ENCODE peak calls at places on chromosomes 2 and 18, in ten cellular contexts. A is NB4; K is nucleus accumbens; F is psoas muscle; M is T-helper 9 cell; B is activated T-cell treated with anti-CD3 and anti-CD28 coated beads for 1 hour; V is NT2/D1; Z is fibroblast of lung; Q is effector memory CD4-positive, alpha-beta T cell; G is transverse colon. R is an unnamed sample.

GRCh38 chr2:235856151-235856819 is 311.9 kb downstream of the GBX2 start:
- DNase-seq in F (no peak), B (no peak), G (no peak), V (no peak), A (no peak), M (no peak), Z (no peak), K (no peak), Q (no peak), R (no peak)

GRCh38 chr2:69797836-69798465 is 31.5 kb upstream of the GMCL1 start:
- DNase-seq in B (no peak), Z (peak; percentile 65), F (no peak), K (no peak), M (no peak), Q (no peak), V (no peak), G (no peak), A (no peak), R (no peak)

GRCh38 chr2:147884796-147885195 is 40.0 kb downstream of the ACVR2A start:
- DNase-seq in V (no peak), M (no peak), Q (no peak), F (no peak), Z (no peak), A (no peak), K (no peak), G (no peak), B (no peak), R (no peak)

GRCh38 chr2:105775809-105776559 is 31.3 kb downstream of the NCK2 start:
- DNase-seq in G (peak; percentile 35), B (no peak), F (no peak), K (no peak), V (no peak), Q (no peak), M (no peak), Z (no peak), A (peak; percentile 73), R (no peak)

GRCh38 chr2:225326969-225327368 is 72.5 kb upstream of the NYAP2 start:
- DNase-seq in B (no peak), V (no peak), A (no peak), F (no peak), M (no peak), Q (no peak), G (no peak), K (no peak), Z (no peak), R (no peak)

GRCh38 chr2:5977477-5977876 is 285.3 kb downstream of the SOX11 start:
- DNase-seq in M (no peak), A (no peak), B (no peak), Z (no peak), K (no peak), F (no peak), V (no peak), Q (no peak), G (no peak), R (no peak)

GRCh38 chr2:191144217-191144616 is 6.6 kb downstream of the STAT4 start:
- DNase-seq in B (no peak), M (no peak), Q (no peak), Z (no peak), F (no peak), K (no peak), V (no peak), G (no peak), A (no peak), R (no peak)

GRCh38 chr18:42578781-42579180 is 536.7 kb downstream of the RIT2 start:
- DNase-seq in K (no peak), G (no peak), A (no peak), F (no peak), M (no peak), Z (peak; percentile 87), V (no peak), Q (no peak), B (no peak), R (no peak)

GRCh38 chr2:27771202-27771547 is 344 bp upstream of the MRPL33 start:
- DNase-seq in Q (no peak), B (no peak), Z (no peak), V (no peak), F (no peak), K (no peak), M (no peak), G (no peak), A (no peak), R (no peak)

GRCh38 chr2:46144133-46144800 is 152.9 kb upstream of the EPAS1 start:
- DNase-seq in G (no peak), A (no peak), B (no peak), V (peak; percentile 22), F (no peak), Q (no peak), M (no peak), K (no peak), Z (no peak), R (no peak)

GRCh38 chr18:3585656-3586509 is 135.9 kb downstream of the TGIF1 start:
- DNase-seq in G (peak; percentile 90), Q (peak; percentile 43), Z (peak; percentile 67), K (no peak), B (peak; percentile 56), V (peak; percentile 77), A (peak; percentile 86), M (peak; percentile 62), F (peak; percentile 86), R (peak; percentile 48)

GRCh38 chr2:117835990-117836760 is 21.7 kb downstream of the DDX18 start:
- DNase-seq in A (peak; percentile 18), Z (peak; percentile 76), M (peak; percentile 34), G (peak; percentile 72), V (peak; percentile 79), F (peak; percentile 90), Q (peak; percentile 15), B (peak; percentile 40), K (peak; percentile 45), R (no peak)

GRCh38 chr2:88857951-88858406 is 166.5 kb downstream of the RPIA start:
- DNase-seq in B (no peak), V (peak; percentile 18), A (peak; percentile 74), K (no peak), Z (peak; percentile 25), F (no peak), M (no peak), Q (no peak), G (peak; percentile 39), R (no peak)

GRCh38 chr2:28166956-28167355 is 225.7 kb upstream of the FOSL2 start:
- DNase-seq in K (no peak), A (no peak), G (no peak), M (no peak), F (no peak), V (no peak), Q (no peak), Z (peak; percentile 71), B (no peak), R (no peak)

GRCh38 chr2:171056307-171056706 is 104.4 kb downstream of the TLK1 start:
- DNase-seq in V (no peak), Z (peak; percentile 75), B (no peak), K (no peak), G (no peak), A (no peak), F (no peak), Q (no peak), M (no peak), R (no peak)

GRCh38 chr2:100845141-100845991 is 25.4 kb downstream of the NPAS2 start:
- DNase-seq in V (no peak), F (peak; percentile 82), K (no peak), Q (no peak), Z (no peak), G (no peak), A (no peak), M (no peak), B (no peak), R (no peak)

GRCh38 chr2:207836526-207837133 is 66.9 kb upstream of the FZD5 start:
- DNase-seq in V (no peak), F (no peak), Z (peak; percentile 38), Q (no peak), M (no peak), A (no peak), B (no peak), K (no peak), G (peak; percentile 55), R (no peak)

GRCh38 chr2:74566423-74567085 is 12.0 kb downstream of the DOK1 start:
- DNase-seq in M (no peak), Q (no peak), V (no peak), B (no peak), Z (peak; percentile 94), F (no peak), A (peak; percentile 45), G (no peak), K (no peak), R (no peak)

GRCh38 chr2:109527079-109527478 is 86.7 kb downstream of the SEPTIN10 start:
- DNase-seq in Q (no peak), G (no peak), A (no peak), M (no peak), B (no peak), V (no peak), K (no peak), Z (no peak), F (no peak), R (no peak)

GRCh38 chr18:35862115-35862640 is 110.3 kb upstream of the RMP24 start:
- DNase-seq in Q (no peak), Z (peak; percentile 24), K (no peak), F (no peak), G (no peak), M (no peak), B (no peak), V (no peak), A (no peak), R (no peak)

GRCh38 chr2:39606585-39606984 is 59.1 kb upstream of the TMEM178A start:
- DNase-seq in B (no peak), K (no peak), G (no peak), A (no peak), Z (peak; percentile 55), V (peak; percentile 75), M (no peak), Q (no peak), F (no peak), R (no peak)

GRCh38 chr18:24402209-24402785 is 4.7 kb upstream of the OSBPL1A start:
- DNase-seq in G (no peak), F (no peak), K (no peak), B (no peak), Q (no peak), V (no peak), Z (no peak), M (no peak), A (peak; percentile 28), R (no peak)

GRCh38 chr2:106223347-106223746 is 29.2 kb upstream of the UXS1 start:
- DNase-seq in V (no peak), F (no peak), M (no peak), Z (no peak), A (no peak), K (no peak), G (no peak), Q (no peak), B (no peak), R (no peak)

GRCh38 chr18:35179906-35180305 is 60.9 kb upstream of the ZNF397 start:
- DNase-seq in B (no peak), Q (no peak), A (no peak), K (no peak), V (no peak), M (no peak), F (no peak), Z (no peak), G (no peak), R (no peak)

GRCh38 chr2:229410312-229410711 is 139.2 kb upstream of the PID1 start:
- DNase-seq in A (no peak), K (no peak), Z (no peak), G (no peak), M (no peak), Q (no peak), F (no peak), V (no peak), B (no peak), R (no peak)

GRCh38 chr2:174772492-174772801 is 8.2 kb upstream of the CHRNA1 start:
- DNase-seq in G (no peak), A (no peak), V (no peak), F (no peak), Z (no peak), B (no peak), K (no peak), Q (no peak), M (no peak), R (no peak)

GRCh38 chr2:37500031-37500430 is 155.6 kb downstream of the QPCT start:
- DNase-seq in A (no peak), M (no peak), B (no peak), F (no peak), V (no peak), Z (peak; percentile 79), Q (no peak), G (no peak), K (no peak), R (no peak)

GRCh38 chr2:234029150-234029733 is 21.3 kb upstream of the SPP2 start:
- DNase-seq in Z (peak; percentile 77), G (no peak), F (no peak), B (no peak), V (no peak), K (no peak), Q (no peak), A (no peak), M (no peak), R (no peak)